ENCODE peak calls at places on chromosome 11, in four cellular contexts. U, F, N and C are unnamed samples.

GRCh38 chr11:8060801-8061554 is 20.0 kb upstream of the TUB start:
- DNase-seq in U (no peak), F (no peak), N (no peak), C (no peak)

GRCh38 chr11:70312401-70313357 is 42.2 kb downstream of the PPFIA1 start:
- DNase-seq in U (no peak), F (no peak), N (no peak), C (no peak)

GRCh38 chr11:71248251-71248570 is 4.2 kb downstream of the SHANK2 start:
- DNase-seq in U (no peak), F (no peak), N (no peak), C (no peak)

GRCh38 chr11:3101921-3102640 is 44.9 kb upstream of the CARS1 start:
- DNase-seq in U (no peak), F (no peak), N (no peak), C (no peak)

GRCh38 chr11:2259897-2260451 is 10.4 kb downstream of the ASCL2 start:
- DNase-seq in U (no peak), F (no peak), N (no peak), C (no peak)

GRCh38 chr11:2655834-2656622 is 43.8 kb downstream of the KCNQ1OT1 start:
- DNase-seq in U (no peak), F (no peak), N (no peak), C (no peak)

GRCh38 chr11:102560555-102561011 is 30.0 kb upstream of the MMP7 start:
- DNase-seq in U (no peak), F (no peak), N (peak), C (peak)

GRCh38 chr11:48005878-48006277 is 25.5 kb downstream of the PTPRJ start:
- DNase-seq in U (no peak), F (no peak), N (no peak), C (no peak)

GRCh38 chr11:112129656-112130055 is 34.2 kb downstream of the IL18 start:
- DNase-seq in U (no peak), F (no peak), N (no peak), C (no peak)

GRCh38 chr11:120903686-120904085 is 120.2 kb upstream of the TBCEL start:
- DNase-seq in U (no peak), F (no peak), N (no peak), C (no peak)

GRCh38 chr11:47414685-47415070 is 6.3 kb downstream of the SLC39A13 start:
- DNase-seq in U (no peak), F (no peak), N (no peak), C (no peak)

GRCh38 chr11:84819128-84819527 is 808.0 kb downstream of the DLG2 start:
- DNase-seq in U (no peak), F (no peak), N (no peak), C (no peak)

GRCh38 chr11:43784866-43785265 is 95.8 kb upstream of the ALKBH3 start:
- DNase-seq in U (no peak), F (no peak), N (no peak), C (no peak)

GRCh38 chr11:79950172-79950571 is 509.3 kb upstream of the TENM4 start:
- DNase-seq in U (no peak), F (no peak), N (no peak), C (no peak)

GRCh38 chr11:116890193-116890592 is 52.8 kb upstream of the APOA1 start:
- DNase-seq in U (peak), F (no peak), N (peak), C (no peak)

GRCh38 chr11:65213322-65214211 is 31.8 kb downstream of the CAPN1 start:
- DNase-seq in U (no peak), F (no peak), N (no peak), C (no peak)

GRCh38 chr11:35404397-35404775 is 15.0 kb downstream of the SLC1A2 start:
- DNase-seq in U (peak), F (no peak), N (no peak), C (no peak)

GRCh38 chr11:119030029-119030328 is 698 bp downstream of the SLC37A4 start:
- DNase-seq in U (no peak), F (no peak), N (no peak), C (no peak)

GRCh38 chr11:692824-693414 is 2.1 kb downstream of the DEAF1 start:
- DNase-seq in U (no peak), F (no peak), N (peak), C (no peak)

GRCh38 chr11:91776660-91777059 is 448.0 kb upstream of the FAT3 start:
- DNase-seq in U (no peak), F (no peak), N (no peak), C (no peak)

GRCh38 chr11:126149759-126150236 is 61.7 kb downstream of the RPUSD4 start:
- DNase-seq in U (peak), F (no peak), N (no peak), C (no peak)

GRCh38 chr11:57373146-57373545 is 7.8 kb downstream of the PRG3 start:
- DNase-seq in U (no peak), F (no peak), N (no peak), C (no peak)

GRCh38 chr11:2449548-2450320 is 4.9 kb downstream of the KCNQ1 start:
- DNase-seq in U (no peak), F (no peak), N (no peak), C (no peak)

GRCh38 chr11:68541983-68542382 is 81.4 kb downstream of the PPP6R3 start:
- DNase-seq in U (no peak), F (no peak), N (no peak), C (no peak)

GRCh38 chr11:65290448-65291165 is 24.1 kb upstream of the CDC42EP2 start:
- DNase-seq in U (peak), F (no peak), N (peak), C (no peak)

GRCh38 chr11:75499423-75500305 is 26.1 kb downstream of the GDPD5 start:
- DNase-seq in U (no peak), F (no peak), N (no peak), C (no peak)

GRCh38 chr11:86795962-86796361 is 4.4 kb upstream of the PRSS23 start:
- DNase-seq in U (peak), F (no peak), N (no peak), C (no peak)

GRCh38 chr11:95703059-95703458 is 86.5 kb downstream of the FAM76B start:
- DNase-seq in U (no peak), F (no peak), N (no peak), C (no peak)

GRCh38 chr11:65615950-65616574 is 486 bp downstream of the PCNX3 start:
- DNase-seq in U (no peak), F (no peak), N (no peak), C (no peak)

GRCh38 chr11:353315-353857 is 15.9 kb upstream of the B4GALNT4 start:
- DNase-seq in U (peak), F (no peak), N (no peak), C (no peak)

GRCh38 chr11:3119141-3119821 is 45.8 kb downstream of the OSBPL5 start:
- DNase-seq in U (no peak), F (no peak), N (no peak), C (no peak)

GRCh38 chr11:88402192-88402715 is 64.7 kb upstream of the CTSC start:
- DNase-seq in U (peak), F (no peak), N (peak), C (no peak)

GRCh38 chr11:110601941-110602340 is 110.3 kb downstream of the ARHGAP20 start:
- DNase-seq in U (no peak), F (no peak), N (no peak), C (no peak)
- TF ChIP-seq POLR2AphosphoS5 in U (no peak), F (no peak), N (no peak), C (no peak)

DNA sequence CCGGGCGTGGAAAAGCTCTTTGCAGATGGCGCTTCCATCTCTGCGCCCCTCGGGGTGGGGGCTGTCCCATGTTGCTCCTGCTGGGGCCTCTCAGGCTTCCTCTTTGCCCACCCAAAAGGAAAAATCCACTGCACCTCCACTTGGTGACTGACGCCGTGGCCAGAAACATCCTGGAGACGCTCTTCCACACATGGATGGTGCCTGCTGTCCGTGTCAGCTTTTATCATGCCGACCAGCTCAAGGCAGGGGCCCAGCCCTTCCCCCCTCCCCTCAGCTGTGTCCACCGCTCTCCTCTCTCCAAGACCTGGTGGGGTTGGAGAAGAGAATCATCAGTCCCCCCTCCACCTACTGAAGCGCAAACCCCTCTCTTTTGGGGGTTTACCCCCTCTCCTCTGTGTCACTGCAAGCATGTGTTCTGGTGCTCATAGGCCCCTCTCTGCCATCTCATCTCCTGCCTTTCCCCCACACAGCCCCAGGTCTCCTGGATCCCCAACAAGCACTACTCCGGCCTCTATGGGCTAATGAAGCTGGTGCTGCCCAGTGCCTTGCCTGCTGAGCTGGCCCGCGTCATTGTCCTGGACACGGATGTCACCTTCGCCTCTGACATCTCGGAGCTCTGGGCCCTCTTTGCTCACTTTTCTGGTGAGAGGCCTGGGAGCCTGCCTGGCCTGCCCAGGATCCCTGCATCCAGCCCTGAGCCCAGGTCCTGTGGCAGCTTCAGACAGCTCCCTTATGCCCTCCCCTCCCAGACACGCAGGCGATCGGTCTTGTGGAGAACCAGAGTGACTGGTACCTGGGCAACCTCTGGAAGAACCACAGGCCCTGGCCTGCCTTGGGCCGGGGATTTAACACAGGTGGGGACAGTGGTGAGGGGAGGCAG is 1.8 kb downstream of the LARGE2 start:
- DNase-seq in U (no peak), F (no peak), N (no peak), C (no peak)
- TF ChIP-seq EZH2 in U (no peak), F (no peak), N (no peak), C (no peak)

GRCh38 chr11:66749091-66749490 is 20.1 kb upstream of the SPTBN2 start:
- DNase-seq in U (no peak), F (no peak), N (no peak), C (no peak)

GRCh38 chr11:66743271-66743968 is 14.4 kb upstream of the SPTBN2 start:
- DNase-seq in U (no peak), F (no peak), N (no peak), C (no peak)

GRCh38 chr11:66744485-66745355 is 15.7 kb upstream of the SPTBN2 start:
- DNase-seq in U (peak), F (peak), N (peak), C (no peak)

GRCh38 chr11:66747480-66747879 is 18.5 kb upstream of the SPTBN2 start:
- DNase-seq in U (no peak), F (no peak), N (no peak), C (no peak)

GRCh38 chr11:66745356-66746235 is 16.6 kb upstream of the SPTBN2 start:
- DNase-seq in U (peak), F (no peak), N (no peak), C (no peak)
- H3K9ac ChIP-seq in U (no peak), F (peak), N (peak), C (peak)

DNA sequence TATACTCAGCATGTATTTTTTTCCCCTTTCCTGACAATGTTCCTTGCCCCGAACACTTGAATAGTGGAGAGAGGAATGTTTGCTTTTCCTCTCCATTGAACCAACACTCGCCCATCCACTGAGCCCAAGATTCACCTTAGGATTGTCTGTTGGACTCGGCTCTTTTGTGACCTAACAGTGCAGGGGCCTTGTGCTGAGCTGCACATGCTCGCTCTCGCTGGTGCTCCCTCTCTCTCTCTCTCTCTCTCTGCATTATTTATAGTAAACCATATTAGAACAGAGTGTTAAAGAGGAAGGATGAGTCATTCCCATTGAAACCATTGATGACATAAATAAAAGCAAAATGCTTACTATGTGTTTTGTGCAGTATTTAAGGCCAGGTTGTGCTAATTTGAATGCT is 20.7 kb downstream of the ZBTB16 start:
- DNase-seq in U (peak), F (no peak), N (no peak), C (peak)
- TF ChIP-seq POLR2AphosphoS5 in U (peak), F (no peak), N (no peak), C (no peak)